ENCODE peak calls at places on chromosomes 5 and 9, in ten cellular contexts. W is KG1, T is adrenal gland, G is GM12892, J is COR-L47, C is K562, P is NCI-H510A treated with DMSO at 0.1 percent for 48 hours, K is cardiac septum, E is ELR, X is EL. Y is an unnamed sample.

GRCh38 chr5:75279324-75279723 is 42.6 kb upstream of the ANKRD31 start:
- DNase-seq in W (no peak), T (no peak), G (no peak), J (no peak), C (no peak), P (no peak), K (no peak), E (no peak), X (no peak), Y (no peak)

GRCh38 chr5:136769900-136770684 is 404.7 kb upstream of the TRPC7 start:
- DNase-seq in W (no peak), T (peak; percentile 80), G (peak; percentile 40), J (peak; percentile 53), C (peak; percentile 74), P (peak; percentile 64), K (no peak), E (peak; percentile 67), X (peak; percentile 83), Y (peak; percentile 63)

GRCh38 chr9:79902937-79903600 is 331.3 kb downstream of the TLE4 start:
- DNase-seq in W (no peak), T (no peak), G (no peak), J (no peak), C (no peak), P (no peak), K (no peak), E (no peak), X (no peak), Y (no peak)

GRCh38 chr9:98168952-98169488 is 23.4 kb downstream of the CORO2A start:
- DNase-seq in W (no peak), T (no peak), G (peak; percentile 97), J (no peak), C (peak; percentile 88), P (peak; percentile 55), K (no peak), E (peak; percentile 75), X (peak; percentile 57), Y (peak; percentile 93)

GRCh38 chr5:109225695-109226094 is 184.1 kb downstream of the PJA2 start:
- DNase-seq in W (no peak), T (peak; percentile 24), G (no peak), J (no peak), C (no peak), P (no peak), K (no peak), E (no peak), X (no peak), Y (no peak)

GRCh38 chr5:141488591-141489478 is at the start of gene PCDHGC5:
- DNase-seq in W (no peak), T (peak; percentile 59), G (no peak), J (no peak), C (no peak), P (no peak), K (no peak), E (peak; percentile 82), X (peak; percentile 84), Y (no peak)

GRCh38 chr5:153896117-153896516 is 142.6 kb downstream of the FAM114A2 start:
- DNase-seq in W (no peak), T (no peak), G (no peak), J (no peak), C (no peak), P (no peak), K (no peak), E (peak; percentile 42), X (peak; percentile 61), Y (no peak)

GRCh38 chr9:121950441-121950840 is 142.7 kb downstream of the TTLL11 start:
- DNase-seq in W (no peak), T (no peak), G (no peak), J (no peak), C (no peak), P (no peak), K (no peak), E (no peak), X (no peak), Y (no peak)

GRCh38 chr9:127449332-127449966 is 1.8 kb downstream of the RPL12 start:
- DNase-seq in W (no peak), T (no peak), G (no peak), J (no peak), C (peak; percentile 12), P (no peak), K (no peak), E (peak; percentile 42), X (peak; percentile 31), Y (no peak)

GRCh38 chr9:96391021-96391765 is 7.7 kb upstream of the SLC35D2 start:
- DNase-seq in W (no peak), T (no peak), G (no peak), J (no peak), C (no peak), P (no peak), K (no peak), E (no peak), X (no peak), Y (no peak)

GRCh38 chr9:76817489-76817888 is 53.3 kb downstream of the PCA3 start:
- DNase-seq in W (no peak), T (no peak), G (no peak), J (no peak), C (no peak), P (no peak), K (no peak), E (peak; percentile 84), X (peak; percentile 60), Y (no peak)

GRCh38 chr5:158313739-158314464 is 455.0 kb upstream of the CLINT1 start:
- DNase-seq in W (no peak), T (no peak), G (no peak), J (no peak), C (no peak), P (no peak), K (no peak), E (no peak), X (no peak), Y (no peak)

GRCh38 chr9:78714591-78714990 is 417.7 kb downstream of the PSAT1 start:
- DNase-seq in W (no peak), T (no peak), G (no peak), J (no peak), C (no peak), P (no peak), K (no peak), E (peak; percentile 38), X (peak; percentile 82), Y (no peak)

GRCh38 chr9:127895811-127896210 is 3.6 kb downstream of the ST6GALNAC6 start:
- DNase-seq in W (no peak), T (no peak), G (no peak), J (no peak), C (no peak), P (no peak), K (no peak), E (no peak), X (no peak), Y (no peak)

GRCh38 chr9:137031904-137032639 is at the start of gene FUT7:
- DNase-seq in W (no peak), T (no peak), G (no peak), J (no peak), C (no peak), P (no peak), K (peak; percentile 86), E (no peak), X (no peak), Y (no peak)

GRCh38 chr5:67373518-67373917 is 176.9 kb upstream of the CD180 start:
- DNase-seq in W (no peak), T (no peak), G (no peak), J (no peak), C (no peak), P (no peak), K (no peak), E (no peak), X (no peak), Y (no peak)

GRCh38 chr9:126084696-126085095 is 241.9 kb upstream of the MVB12B start:
- DNase-seq in W (no peak), T (no peak), G (no peak), J (no peak), C (no peak), P (no peak), K (no peak), E (no peak), X (no peak), Y (no peak)

GRCh38 chr9:133987455-133987800 is 4.7 kb downstream of the VAV2 start:
- DNase-seq in W (no peak), T (no peak), G (no peak), J (no peak), C (no peak), P (no peak), K (peak; percentile 47), E (no peak), X (no peak), Y (no peak)

GRCh38 chr5:8807636-8808035 is 738.2 kb downstream of the SEMA5A start:
- DNase-seq in W (no peak), T (no peak), G (no peak), J (no peak), C (no peak), P (no peak), K (no peak), E (peak; percentile 61), X (peak; percentile 66), Y (no peak)

GRCh38 chr9:113471566-113471965 is 8.0 kb downstream of the RGS3 start:
- DNase-seq in W (no peak), T (peak; percentile 12), G (no peak), J (no peak), C (no peak), P (no peak), K (no peak), E (no peak), X (no peak), Y (no peak)

GRCh38 chr5:137320056-137321045 is 178.8 kb downstream of the SPOCK1 start:
- DNase-seq in W (no peak), T (peak; percentile 65), G (peak; percentile 38), J (peak; percentile 39), C (peak; percentile 49), P (peak; percentile 51), K (no peak), E (peak; percentile 71), X (peak; percentile 73), Y (peak; percentile 69)

GRCh38 chr5:149485655-149486615 is 65.3 kb downstream of the CSNK1A1 start:
- DNase-seq in W (no peak), T (peak; percentile 89), G (no peak), J (peak; percentile 52), C (peak; percentile 60), P (no peak), K (no peak), E (peak; percentile 100), X (peak; percentile 99), Y (no peak)

GRCh38 chr9:98971168-98971914 is 27.6 kb downstream of the COL15A1 start:
- DNase-seq in W (no peak), T (peak; percentile 69), G (no peak), J (no peak), C (peak; percentile 64), P (no peak), K (peak; percentile 74), E (peak; percentile 92), X (peak; percentile 83), Y (no peak)

GRCh38 chr5:40399349-40399748 is 280.4 kb upstream of the PTGER4 start:
- DNase-seq in W (no peak), T (no peak), G (no peak), J (no peak), C (no peak), P (no peak), K (no peak), E (peak; percentile 49), X (peak; percentile 67), Y (no peak)